ENCODE peak calls at places on chromosomes 13 and 19, in seven cellular contexts. Q is nucleus accumbens; C is endothelial cell; W is heart left ventricle; R is stimulated activated CD4-positive, alpha-beta T cell treated with anti-CD3 and anti-CD28 coated beads, Interleukin-4, amount 100 ng/mL, for 4 hours; H is stimulated activated CD8-positive, alpha-beta memory T cell treated with anti-CD3 and anti-CD28 coated beads, Interleukin-2, amount 100 ng/mL, for 48 hours; Y is NCI-H1694. J is an unnamed sample.

GRCh38 chr13:96728463-96728862 is 265.8 kb downstream of the OXGR1 start:
- DNase-seq in Q (no peak), C (no peak), W (no peak), R (no peak), H (no peak), Y (no peak), J (no peak)

GRCh38 chr19:9456018-9456689 is 20.8 kb upstream of the ZNF266 start:
- DNase-seq in Q (no peak), C (no peak), W (no peak), R (no peak), H (no peak), Y (no peak), J (no peak)

GRCh38 chr13:25169951-25170553 is 2.0 kb downstream of the AMER2 start:
- DNase-seq in Q (no peak), C (no peak), W (no peak), R (no peak), H (no peak), Y (no peak), J (no peak)

GRCh38 chr19:13797870-13798269 is 2.6 kb downstream of the ZSWIM4 start:
- DNase-seq in Q (no peak), C (no peak), W (no peak), R (no peak), H (no peak), Y (no peak), J (no peak)

GRCh38 chr19:3398114-3398899 is 31.9 kb downstream of the NFIC start:
- DNase-seq in Q (peak), C (no peak), W (peak), R (no peak), H (no peak), Y (no peak), J (no peak)

GRCh38 chr13:52832268-52832667 is 16.2 kb downstream of the PCDH8 start:
- DNase-seq in Q (no peak), C (no peak), W (no peak), R (no peak), H (no peak), Y (peak), J (no peak)

GRCh38 chr13:111241862-111242261 is 78.6 kb upstream of the TEX29 start:
- DNase-seq in Q (no peak), C (no peak), W (no peak), R (no peak), H (no peak), Y (no peak), J (no peak)

GRCh38 chr13:50685491-50685890 is 158.0 kb downstream of the DLEU7 start:
- DNase-seq in Q (peak), C (no peak), W (peak), R (no peak), H (no peak), Y (peak), J (no peak)

GRCh38 chr19:56960959-56961622 is 120.6 kb upstream of the PEG3 start:
- DNase-seq in Q (no peak), C (no peak), W (no peak), R (no peak), H (no peak), Y (no peak), J (no peak)

GRCh38 chr13:73465629-73465974 is 406.8 kb downstream of the KLF5 start:
- DNase-seq in Q (no peak), C (no peak), W (no peak), R (no peak), H (no peak), Y (no peak), J (no peak)

GRCh38 chr19:56725829-56726424 is 54.4 kb upstream of the ZNF835 start:
- DNase-seq in Q (peak), C (no peak), W (no peak), R (no peak), H (no peak), Y (no peak), J (no peak)